ENCODE peak calls at places on chromosomes 6 and 20, in six cellular contexts. One of them, this sample, is unnamed.

GRCh38 chr6:84779380-84779779 is 15.0 kb upstream of the TBX18 start:
- DNase-seq in endothelial cell of umbilical vein: no peak
- DNase-seq in BE2C: no peak
- DNase-seq in M059J: peak; percentile 10
- DNase-seq in chondrocyte: no peak
- DNase-seq in HT-29: peak; percentile 20
- DNase-seq in this sample: no peak

GRCh38 chr20:610130-611046 is at the start of gene TCF15:
- DNase-seq in chondrocyte: no peak
- DNase-seq in endothelial cell of umbilical vein: peak; percentile 34
- DNase-seq in HT-29: no peak
- DNase-seq in BE2C: peak; percentile 75
- DNase-seq in M059J: no peak
- DNase-seq in this sample: no peak

GRCh38 chr6:45681860-45682488 is 304.2 kb upstream of the SUPT3H start:
- DNase-seq in chondrocyte: no peak
- DNase-seq in HT-29: no peak
- DNase-seq in BE2C: no peak
- DNase-seq in endothelial cell of umbilical vein: no peak
- DNase-seq in M059J: peak; percentile 99
- DNase-seq in this sample: peak; percentile 47

GRCh38 chr6:53862517-53863457 is 68.0 kb downstream of the LRRC1 start:
- DNase-seq in endothelial cell of umbilical vein: peak; percentile 31
- DNase-seq in chondrocyte: no peak
- DNase-seq in HT-29: no peak
- DNase-seq in M059J: peak; percentile 72
- DNase-seq in BE2C: no peak
- DNase-seq in this sample: no peak

GRCh38 chr6:52361347-52361944 is 505 bp upstream of the PAQR8 start:
- DNase-seq in HT-29: peak; percentile 12
- DNase-seq in M059J: peak; percentile 32
- DNase-seq in BE2C: no peak
- DNase-seq in chondrocyte: no peak
- DNase-seq in endothelial cell of umbilical vein: no peak
- DNase-seq in this sample: peak; percentile 19

GRCh38 chr6:7813704-7814103 is 87.8 kb downstream of the BMP6 start:
- DNase-seq in M059J: peak; percentile 17
- DNase-seq in BE2C: no peak
- DNase-seq in HT-29: peak; percentile 45
- DNase-seq in chondrocyte: no peak
- DNase-seq in endothelial cell of umbilical vein: no peak
- DNase-seq in this sample: no peak

GRCh38 chr6:159533568-159533967 is 159.5 kb downstream of the SOD2 start:
- DNase-seq in chondrocyte: no peak
- DNase-seq in BE2C: no peak
- DNase-seq in endothelial cell of umbilical vein: no peak
- DNase-seq in M059J: no peak
- DNase-seq in HT-29: no peak
- DNase-seq in this sample: no peak

GRCh38 chr6:144582939-144583613 is 297.9 kb downstream of the UTRN start:
- DNase-seq in endothelial cell of umbilical vein: no peak
- DNase-seq in M059J: peak; percentile 61
- DNase-seq in chondrocyte: no peak
- DNase-seq in BE2C: peak; percentile 90
- DNase-seq in HT-29: no peak
- DNase-seq in this sample: no peak

GRCh38 chr6:43292763-43293318 is 5.2 kb upstream of the SLC22A7 start:
- DNase-seq in endothelial cell of umbilical vein: no peak
- DNase-seq in M059J: no peak
- DNase-seq in chondrocyte: peak; percentile 39
- DNase-seq in BE2C: no peak
- DNase-seq in HT-29: no peak
- DNase-seq in this sample: no peak

GRCh38 chr20:59723607-59724456 is 119.5 kb downstream of the PHACTR3 start:
- DNase-seq in chondrocyte: no peak
- DNase-seq in HT-29: no peak
- DNase-seq in BE2C: no peak
- DNase-seq in M059J: no peak
- DNase-seq in endothelial cell of umbilical vein: no peak
- DNase-seq in this sample: no peak

GRCh38 chr20:22771706-22772105 is 187.3 kb upstream of the FOXA2 start:
- DNase-seq in endothelial cell of umbilical vein: no peak
- DNase-seq in HT-29: no peak
- DNase-seq in BE2C: no peak
- DNase-seq in chondrocyte: no peak
- DNase-seq in M059J: peak; percentile 90
- DNase-seq in this sample: no peak

GRCh38 chr20:32285621-32286334 is 8.3 kb downstream of the KIF3B start:
- DNase-seq in endothelial cell of umbilical vein: no peak
- DNase-seq in HT-29: no peak
- DNase-seq in chondrocyte: no peak
- DNase-seq in BE2C: no peak
- DNase-seq in M059J: peak; percentile 31
- DNase-seq in this sample: peak; percentile 30

GRCh38 chr6:36729169-36729549 is 31.5 kb downstream of the RAB44 start:
- DNase-seq in endothelial cell of umbilical vein: no peak
- DNase-seq in chondrocyte: no peak
- DNase-seq in BE2C: no peak
- DNase-seq in HT-29: no peak
- DNase-seq in M059J: no peak
- DNase-seq in this sample: no peak

GRCh38 chr6:13488015-13488895 is 855 bp upstream of the GFOD1 start:
- DNase-seq in M059J: peak; percentile 50
- DNase-seq in BE2C: peak; percentile 23
- DNase-seq in chondrocyte: no peak
- DNase-seq in endothelial cell of umbilical vein: peak; percentile 15
- DNase-seq in HT-29: no peak
- DNase-seq in this sample: no peak

GRCh38 chr6:44721954-44722578 is 334.6 kb downstream of the CDC5L start:
- DNase-seq in BE2C: no peak
- DNase-seq in endothelial cell of umbilical vein: no peak
- DNase-seq in HT-29: no peak
- DNase-seq in chondrocyte: no peak
- DNase-seq in M059J: no peak
- DNase-seq in this sample: no peak

GRCh38 chr6:47137073-47137472 is 94.9 kb upstream of the ADGRF1 start:
- DNase-seq in chondrocyte: no peak
- DNase-seq in endothelial cell of umbilical vein: no peak
- DNase-seq in M059J: no peak
- DNase-seq in HT-29: peak; percentile 61
- DNase-seq in BE2C: no peak
- DNase-seq in this sample: no peak

GRCh38 chr20:22408521-22409402 is 175.6 kb downstream of the FOXA2 start:
- DNase-seq in BE2C: no peak
- DNase-seq in HT-29: no peak
- DNase-seq in M059J: peak; percentile 46
- DNase-seq in endothelial cell of umbilical vein: no peak
- DNase-seq in chondrocyte: no peak
- DNase-seq in this sample: no peak